ENCODE peak calls at places on chromosome 22, in seven cellular contexts. M, Z, Q, V, U, P and G are unnamed samples.

GRCh38 chr22:22911327-22912134 is 23.9 kb downstream of the IGLL5 start:
- DNase-seq in M (no peak), Z (no peak), Q (no peak), V (no peak), U (no peak), P (no peak), G (no peak)

GRCh38 chr22:23058481-23059336 is 11.6 kb upstream of the GNAZ start:
- DNase-seq in M (no peak), Z (peak), Q (no peak), V (no peak), U (no peak), P (no peak), G (no peak)

GRCh38 chr22:45478108-45478771 is 24.4 kb upstream of the FBLN1 start:
- DNase-seq in M (no peak), Z (no peak), Q (no peak), V (peak), U (no peak), P (peak), G (peak)

GRCh38 chr22:35434061-35434750 is 34.3 kb downstream of the MCM5 start:
- DNase-seq in M (no peak), Z (no peak), Q (no peak), V (no peak), U (no peak), P (no peak), G (no peak)

GRCh38 chr22:48167238-48167637 is 1404.8 kb downstream of the TBC1D22A start:
- DNase-seq in M (no peak), Z (no peak), Q (no peak), V (no peak), U (no peak), P (no peak), G (no peak)

GRCh38 chr22:21972293-21972779 is 10.3 kb downstream of the TOP3B start:
- DNase-seq in M (no peak), Z (no peak), Q (no peak), V (peak), U (no peak), P (no peak), G (peak)

GRCh38 chr22:42937164-42937854 is 77.6 kb downstream of the PACSIN2 start:
- DNase-seq in M (peak), Z (no peak), Q (no peak), V (peak), U (no peak), P (peak), G (peak)

GRCh38 chr22:19761022-19761499 is 483 bp downstream of the TBX1 start:
- DNase-seq in M (no peak), Z (no peak), Q (no peak), V (no peak), U (no peak), P (no peak), G (no peak)

GRCh38 chr22:48258108-48258705 is 1495.8 kb downstream of the TBC1D22A start:
- DNase-seq in M (no peak), Z (no peak), Q (no peak), V (no peak), U (no peak), P (no peak), G (no peak)

GRCh38 chr22:44159811-44160210 is 20.9 kb upstream of the PARVG start:
- DNase-seq in M (no peak), Z (no peak), Q (no peak), V (no peak), U (no peak), P (no peak), G (no peak)

GRCh38 chr22:50057868-50058311 is at the start of gene TTLL8:
- DNase-seq in M (no peak), Z (no peak), Q (no peak), V (no peak), U (no peak), P (no peak), G (no peak)

GRCh38 chr22:38954414-38955043 is 2.9 kb upstream of the APOBEC3A start:
- DNase-seq in M (no peak), Z (no peak), Q (no peak), V (no peak), U (no peak), P (no peak), G (no peak)

GRCh38 chr22:29230916-29231875 is 25.5 kb downstream of the EMID1 start:
- DNase-seq in M (no peak), Z (no peak), Q (no peak), V (no peak), U (no peak), P (no peak), G (no peak)

GRCh38 chr22:39292002-39292401 is 27.4 kb downstream of the RPL3 start:
- DNase-seq in M (no peak), Z (no peak), Q (no peak), V (no peak), U (no peak), P (no peak), G (no peak)

GRCh38 chr22:44329179-44329796 is 16.5 kb upstream of the SHISAL1 start:
- DNase-seq in M (no peak), Z (no peak), Q (no peak), V (no peak), U (no peak), P (no peak), G (no peak)

GRCh38 chr22:39253427-39254070 is 8.8 kb upstream of the PDGFB start:
- DNase-seq in M (no peak), Z (peak), Q (peak), V (peak), U (peak), P (peak), G (peak)

GRCh38 chr22:35609761-35610160 is 7.4 kb downstream of the MB start:
- DNase-seq in M (no peak), Z (no peak), Q (no peak), V (no peak), U (no peak), P (no peak), G (no peak)

DNA sequence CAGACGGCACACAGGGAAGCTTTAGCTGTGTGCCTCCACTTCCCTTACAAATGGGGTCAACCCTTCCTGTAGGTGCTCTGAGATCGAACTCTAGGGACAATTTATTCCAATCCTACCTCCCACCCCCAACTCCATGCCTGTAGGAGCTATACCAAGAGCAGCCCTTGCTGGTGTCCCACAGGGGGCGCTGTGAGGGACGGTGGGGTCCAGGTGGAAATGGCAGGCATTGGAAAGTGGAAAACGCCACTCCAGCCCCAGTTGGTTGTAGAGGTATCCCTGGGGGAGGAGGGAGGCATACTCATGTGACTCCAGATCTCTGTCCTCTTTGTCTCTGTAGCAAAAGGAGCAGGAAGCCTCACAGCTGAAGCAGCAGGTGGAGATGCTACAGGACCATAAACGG is 161.3 kb downstream of the MYO18B start:
- DNase-seq in M (no peak), Z (no peak), Q (no peak), V (no peak), U (no peak), P (no peak), G (no peak)
- TF ChIP-seq CTCF in M (no peak), Z (peak), Q (no peak), V (no peak), U (no peak), P (no peak), G (peak)

DNA sequence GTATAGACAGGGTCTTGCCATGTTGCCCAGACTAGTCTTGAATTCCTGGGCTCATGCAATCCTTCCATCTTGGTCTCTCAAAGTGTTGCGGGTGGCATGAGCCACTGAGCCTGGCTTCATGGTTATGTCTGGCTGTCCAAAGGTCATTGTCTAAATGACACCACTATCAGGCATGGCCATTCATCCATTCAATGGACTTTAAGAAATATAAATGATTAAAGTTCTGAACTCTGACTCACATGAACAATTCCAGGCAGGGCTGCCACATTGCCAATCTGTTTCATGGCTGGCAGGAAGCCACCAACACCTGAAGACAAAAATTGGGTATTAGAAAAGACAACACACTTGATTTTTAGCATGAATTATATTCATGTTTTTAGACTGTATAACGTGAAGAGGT is 4.1 kb downstream of the RTCB start:
- DNase-seq in M (no peak), Z (no peak), Q (no peak), V (no peak), U (no peak), P (no peak), G (no peak)
- H3K4me3 ChIP-seq in M (no peak), Z (no peak), Q (no peak), V (no peak), U (no peak), P (no peak), G (no peak)

DNA sequence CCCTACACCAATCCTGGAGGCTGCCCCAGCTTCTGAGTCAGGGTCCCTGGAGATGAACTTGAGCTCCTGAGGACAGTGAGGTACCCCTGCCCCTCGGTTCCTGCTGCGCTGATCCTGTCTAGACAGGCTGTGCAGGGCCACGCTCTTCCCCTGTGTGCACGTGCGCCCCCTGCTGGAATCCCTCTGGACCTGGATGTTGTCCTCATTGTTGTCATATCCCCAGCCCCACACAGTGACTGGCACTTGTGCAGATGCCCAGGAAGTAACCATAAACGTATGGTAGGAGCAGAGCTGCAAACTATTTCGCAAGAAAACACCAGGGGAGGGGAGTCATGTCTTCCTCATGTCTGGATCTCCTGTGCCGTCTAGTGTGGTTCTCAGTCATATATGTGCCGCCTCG is 114.7 kb downstream of the CRYBB2 start:
- DNase-seq in M (peak), Z (no peak), Q (peak), V (peak), U (no peak), P (no peak), G (no peak)
- TF ChIP-seq CTCF in M (no peak), Z (peak), Q (peak), V (peak), U (no peak), P (peak), G (peak)

DNA sequence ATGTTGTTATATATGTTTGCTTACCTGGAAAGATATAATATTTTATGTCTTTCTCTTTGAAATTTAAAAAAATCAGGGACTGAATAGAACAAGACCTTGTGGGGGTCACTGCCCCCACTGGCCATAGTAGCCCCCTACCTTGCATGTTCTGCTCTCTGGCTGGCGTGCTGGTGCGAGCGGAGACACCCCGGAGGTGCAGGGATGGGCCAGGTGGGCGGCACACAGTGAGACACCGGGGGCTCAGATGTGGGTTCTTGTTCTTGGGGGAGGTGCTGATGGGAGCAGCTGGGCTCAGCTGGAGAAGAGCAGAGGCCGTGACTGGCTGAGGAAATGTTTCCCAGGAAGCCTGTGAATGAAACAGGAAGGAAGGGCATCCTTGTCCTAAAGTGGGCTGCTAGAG is 20.2 kb downstream of the GAB4 start:
- DNase-seq in M (no peak), Z (no peak), Q (no peak), V (no peak), U (no peak), P (no peak), G (no peak)
- H3K4me3 ChIP-seq in M (no peak), Z (no peak), Q (no peak), V (no peak), U (no peak), P (no peak), G (no peak)